ENCODE peak calls at places on chromosomes 13 and 19, in four cellular contexts. F is GM12878, O is endothelial cell of umbilical vein, B is PC-9. E is an unnamed sample.

GRCh38 chr13:34671136-34671535 is 270.9 kb upstream of the NBEA start:
- DNase-seq in F (no peak), O (no peak), B (no peak), E (peak; percentile 53)

GRCh38 chr13:114142137-114142550 is 9.7 kb upstream of the RASA3 start:
- DNase-seq in F (no peak), O (no peak), B (no peak), E (no peak)

GRCh38 chr19:38691938-38692457 is 44.5 kb downstream of the ACTN4 start:
- DNase-seq in F (no peak), O (no peak), B (peak; percentile 87), E (peak; percentile 97)

GRCh38 chr13:64817721-64818120 is 2412.4 kb downstream of the PCDH9 start:
- DNase-seq in F (no peak), O (peak; percentile 16), B (no peak), E (peak; percentile 24)

GRCh38 chr13:46603165-46603603 is 50.2 kb downstream of the LRCH1 start:
- DNase-seq in F (no peak), O (peak; percentile 23), B (no peak), E (no peak)

GRCh38 chr19:32350492-32350891 is 5.1 kb downstream of the ZNF507 start:
- DNase-seq in F (no peak), O (no peak), B (peak; percentile 66), E (no peak)

GRCh38 chr13:39818953-39819352 is 163.5 kb downstream of the COG6 start:
- DNase-seq in F (no peak), O (peak; percentile 97), B (no peak), E (peak; percentile 43)

GRCh38 chr13:50805805-50806204 is 37.7 kb downstream of the DLEU7 start:
- DNase-seq in F (no peak), O (no peak), B (no peak), E (peak; percentile 2)

GRCh38 chr19:43507880-43508279 is 3.3 kb upstream of the PHLDB3 start:
- DNase-seq in F (no peak), O (no peak), B (no peak), E (no peak)

GRCh38 chr13:51726446-51727185 is 77.3 kb downstream of the DHRS12 start:
- DNase-seq in F (no peak), O (peak; percentile 69), B (no peak), E (peak; percentile 65)

DNA sequence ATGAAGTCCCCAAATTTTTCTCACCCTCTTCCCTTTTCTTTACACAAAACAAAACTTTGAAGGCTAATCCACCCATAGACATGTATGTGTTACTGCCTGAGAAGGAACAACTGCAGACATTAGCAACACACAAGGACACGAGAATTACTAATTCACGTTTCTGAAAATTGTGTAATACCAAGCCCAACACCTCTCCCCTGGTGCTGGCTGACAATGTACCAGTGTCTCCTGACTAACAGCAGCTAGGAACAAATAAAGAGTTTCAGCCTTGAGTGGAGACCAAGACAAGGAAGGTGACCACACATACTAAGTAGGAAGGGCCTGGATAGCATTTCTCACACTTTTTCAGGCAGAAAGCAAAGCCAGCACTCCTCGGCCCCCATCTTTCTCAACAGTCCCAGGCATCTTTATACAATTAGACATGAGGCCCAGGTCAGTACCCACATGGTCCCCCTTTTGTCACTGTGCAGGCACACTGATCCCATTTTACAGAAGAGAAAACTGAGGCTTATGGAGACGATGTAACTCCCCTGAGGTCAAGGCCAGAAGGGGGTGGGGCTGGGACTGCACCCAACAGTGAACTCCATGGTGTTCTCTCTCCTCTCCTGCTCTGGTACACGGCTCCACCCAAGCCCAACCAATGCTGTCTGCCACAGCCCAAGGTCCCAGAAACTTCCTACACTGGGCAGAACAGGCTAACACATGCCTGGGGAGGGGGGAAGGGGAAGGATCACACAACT is 8.7 kb downstream of the BRD4 start:
- DNase-seq in F (no peak), O (no peak), B (peak; percentile 76), E (no peak)
- H3K4me2 ChIP-seq in F (peak overlapping the region; percentile 31), O (no peak overlapping the region), B (peak overlapping the region; percentile 35), E (no peak overlapping the region)

GRCh38 chr19:16067205-16067938 is 8.9 kb upstream of the TPM4 start:
- DNase-seq in F (no peak), O (peak; percentile 50), B (peak; percentile 71), E (peak; percentile 91)
- H3K4me3 ChIP-seq in F (no peak overlapping the region), O (peak overlapping the region; percentile 50), B (peak overlapping the region; percentile 66), E (peak overlapping the region; percentile 63)

GRCh38 chr19:47330466-47330869 is 1.5 kb upstream of the C5AR2 start:
- DNase-seq in F (no peak), O (peak; percentile 70), B (no peak), E (no peak)
- H3K4me2 ChIP-seq in F (no peak overlapping the region), O (peak overlapping the region; percentile 83), B (no peak overlapping the region), E (peak overlapping the region; percentile 28)

GRCh38 chr19:17863520-17864182 is 3.9 kb downstream of the RPL18A start:
- DNase-seq in F (no peak), O (no peak), B (no peak), E (no peak)

GRCh38 chr19:17860331-17860992 is 752 bp downstream of the RPL18A start:
- DNase-seq in F (no peak), O (no peak), B (no peak), E (no peak)

GRCh38 chr19:17861542-17862402 is 2.1 kb downstream of the RPL18A start:
- DNase-seq in F (no peak), O (no peak), B (no peak), E (no peak)

GRCh38 chr19:17860993-17861360 is 1.3 kb downstream of the RPL18A start:
- DNase-seq in F (no peak), O (no peak), B (no peak), E (no peak)

DNA sequence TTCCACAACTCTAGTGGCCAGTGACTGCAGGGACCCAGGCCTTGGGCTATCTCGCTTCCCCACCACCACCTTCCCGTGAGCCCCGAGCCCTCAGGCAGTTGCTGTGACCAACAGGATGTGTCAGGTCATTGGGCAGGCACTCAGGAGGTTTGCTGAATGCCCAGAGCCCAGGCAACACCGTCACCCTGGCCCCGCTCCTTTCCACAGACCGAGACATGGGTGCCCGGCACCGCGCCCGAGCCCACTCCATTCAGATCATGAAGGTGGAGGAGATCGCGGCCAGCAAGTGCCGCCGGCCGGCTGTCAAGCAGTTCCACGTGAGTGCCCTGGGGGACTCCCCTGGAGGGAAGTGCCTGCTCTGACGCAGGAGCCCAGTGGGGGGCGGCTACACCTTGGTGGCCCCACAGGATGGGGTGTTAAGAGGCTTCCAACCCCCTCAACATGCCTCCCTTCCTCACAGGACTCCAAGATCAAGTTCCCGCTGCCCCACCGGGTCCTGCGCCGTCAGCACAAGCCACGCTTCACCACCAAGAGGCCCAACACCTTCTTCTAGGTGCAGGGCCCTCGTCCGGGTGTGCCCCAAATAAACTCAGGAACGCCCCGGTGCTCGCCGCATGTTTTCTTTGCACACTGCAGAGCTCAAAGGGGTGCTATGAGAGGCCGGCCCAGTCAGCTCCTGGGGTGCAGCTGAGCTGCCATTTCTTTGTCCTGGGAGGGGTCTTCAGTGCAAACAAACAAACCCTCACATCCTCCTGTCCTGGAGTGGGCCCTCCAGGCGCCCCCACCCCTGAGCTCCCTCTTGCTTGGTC is 3.2 kb downstream of the RPL18A start:
- DNase-seq in F (no peak), O (no peak), B (no peak), E (no peak)
- H3K4me3 ChIP-seq in F (peak overlapping the region; percentile 92), O (no peak overlapping the region), B (no peak overlapping the region), E (no peak overlapping the region)

DNA sequence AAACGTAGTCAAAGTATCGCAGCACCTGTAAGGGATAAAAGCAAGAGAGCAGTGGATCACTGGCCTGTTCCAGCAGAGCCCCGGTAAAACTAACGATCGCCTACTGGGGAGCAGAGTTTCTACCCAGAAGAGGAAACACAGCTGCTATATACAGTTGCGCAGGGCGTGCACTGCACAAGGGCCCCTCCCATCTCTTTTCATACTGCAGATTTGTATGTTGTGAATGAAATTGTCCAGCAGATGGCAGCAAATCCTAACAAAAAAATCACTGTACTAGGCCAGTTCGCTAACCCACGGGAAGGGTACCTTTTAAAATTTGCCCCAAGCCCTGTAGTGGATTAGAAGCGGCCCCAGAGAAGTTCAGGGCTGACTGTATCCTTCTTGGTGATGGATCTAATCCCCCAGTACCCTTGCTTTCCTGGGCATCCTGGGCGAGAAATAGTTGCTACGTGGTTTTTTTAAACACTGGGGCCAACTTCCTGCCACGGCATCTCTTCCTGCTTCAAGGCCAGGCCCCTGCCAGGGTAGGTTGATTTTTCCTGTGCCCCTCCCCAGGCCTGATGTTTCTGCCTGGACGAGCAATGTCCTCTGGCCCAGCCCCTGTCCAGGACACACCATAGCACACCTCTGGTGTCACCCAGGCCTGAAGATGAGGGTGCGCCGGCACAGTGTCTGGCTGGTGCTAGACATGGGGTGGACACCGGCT is 127.0 kb downstream of the IER2 start:
- DNase-seq in F (peak; percentile 71), O (peak; percentile 78), B (peak; percentile 60), E (peak; percentile 48)
- H3K4me2 ChIP-seq in F (peak overlapping the region; percentile 93), O (peak overlapping the region; percentile 25), B (peak overlapping the region; percentile 25), E (peak overlapping the region; percentile 40)

DNA sequence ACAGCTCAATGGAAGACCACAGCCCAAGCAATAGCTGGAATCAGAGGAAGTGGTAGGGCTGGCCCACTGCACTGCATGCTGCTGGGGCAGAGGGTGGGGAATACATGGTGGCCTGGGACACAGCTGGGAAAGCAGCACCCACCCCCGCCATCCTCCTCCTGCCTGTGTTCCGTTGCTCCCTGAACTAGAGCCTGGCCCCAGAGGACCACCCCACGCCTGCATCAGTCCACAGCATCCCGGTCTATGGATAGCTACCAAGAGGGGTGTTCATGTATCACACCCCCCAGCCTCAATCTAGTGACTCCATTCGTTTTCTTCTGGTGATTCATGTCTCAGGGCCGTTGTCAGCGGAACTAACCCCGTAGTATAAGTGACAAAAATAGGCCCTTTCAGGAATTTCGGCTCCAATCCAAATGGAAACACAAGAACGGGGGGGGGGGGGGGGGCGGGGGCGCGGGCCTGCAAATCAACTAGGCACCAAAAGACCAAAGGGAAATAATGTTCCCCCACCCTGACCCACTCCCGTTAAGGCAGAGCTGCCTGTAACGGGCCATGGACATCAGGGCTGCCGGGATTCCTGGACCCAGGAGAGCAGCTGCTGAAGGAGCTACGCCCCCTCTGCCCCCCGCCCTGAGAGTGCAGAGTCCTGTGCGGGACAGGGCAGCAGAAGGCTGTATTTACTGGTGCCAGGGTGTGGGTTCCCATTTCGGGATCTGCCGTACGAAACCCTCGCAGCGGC is 18.9 kb upstream of the EPHX3 start:
- DNase-seq in F (no peak), O (peak; percentile 66), B (no peak), E (peak; percentile 85)
- H3K4me3 ChIP-seq in F (no peak overlapping the region), O (no peak overlapping the region), B (no peak overlapping the region), E (peak overlapping the region; percentile 35)

GRCh38 chr19:1470864-1471513 is 8.0 kb downstream of the C19orf25 start:
- DNase-seq in F (no peak), O (no peak), B (no peak), E (no peak)

GRCh38 chr19:1468274-1469199 is 10.5 kb downstream of the C19orf25 start:
- DNase-seq in F (no peak), O (no peak), B (no peak), E (no peak)

GRCh38 chr19:1469936-1470863 is 8.8 kb downstream of the C19orf25 start:
- DNase-seq in F (no peak), O (no peak), B (no peak), E (no peak)

GRCh38 chr19:1467512-1468273 is 11.3 kb downstream of the C19orf25 start:
- DNase-seq in F (no peak), O (no peak), B (no peak), E (no peak)

DNA sequence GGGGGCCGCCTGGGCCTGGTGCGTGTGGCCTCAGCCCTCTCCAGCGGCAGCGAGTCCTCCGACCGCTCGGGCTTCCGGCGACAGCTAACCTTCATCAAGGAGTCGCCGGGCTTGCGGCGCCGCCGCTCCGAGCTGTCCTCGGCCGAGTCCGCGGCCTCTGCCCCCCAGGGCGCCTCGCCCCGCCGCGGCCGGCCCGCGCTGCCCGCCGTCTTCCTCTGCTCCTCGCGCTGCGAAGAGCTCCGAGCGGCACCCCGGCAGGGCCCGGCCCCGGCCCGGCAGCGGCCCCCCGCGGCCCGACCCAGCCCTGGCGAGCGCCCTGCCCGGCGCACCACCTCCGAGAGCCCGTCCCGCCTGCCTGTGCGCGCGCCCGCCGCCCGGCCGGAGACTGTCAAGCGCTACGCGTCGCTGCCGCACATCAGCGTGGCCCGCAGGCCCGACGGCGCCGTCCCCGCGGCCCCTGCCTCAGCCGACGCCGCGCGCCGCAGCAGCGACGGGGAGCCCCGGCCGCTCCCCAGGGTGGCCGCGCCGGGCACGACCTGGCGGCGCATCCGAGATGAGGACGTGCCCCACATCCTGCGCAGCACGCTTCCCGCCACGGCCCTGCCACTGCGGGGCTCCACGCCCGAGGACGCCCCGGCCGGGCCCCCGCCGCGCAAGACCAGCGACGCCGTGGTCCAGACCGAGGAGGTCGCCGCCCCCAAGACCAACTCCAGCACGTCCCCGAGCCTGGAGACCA is 9.6 kb downstream of the C19orf25 start:
- DNase-seq in F (no peak), O (no peak), B (no peak), E (no peak)
- H3K4me2 ChIP-seq in F (no peak overlapping the region), O (no peak overlapping the region), B (peak overlapping the region; percentile 55), E (peak overlapping the region; percentile 1)

E was measured in astrocyte.